ENCODE peak calls at places on chromosomes 6 and 20, in four cellular contexts. U is bronchial epithelial cell, D is skeletal muscle cell, I is fibroblast of lung. G is an unnamed sample.

GRCh38 chr20:46509523-46509922 is 3.8 kb downstream of the ZNF334 start:
- DNase-seq in U (no peak), D (no peak), I (no peak), G (no peak)

GRCh38 chr6:129704708-129705107 is 5.3 kb downstream of the ARHGAP18 start:
- DNase-seq in U (no peak), D (no peak), I (no peak), G (no peak)

GRCh38 chr20:48776306-48776705 is 51.5 kb downstream of the PREX1 start:
- DNase-seq in U (no peak), D (peak; percentile 57), I (peak; percentile 85), G (no peak)

GRCh38 chr6:21935561-21936028 is 342.0 kb downstream of the SOX4 start:
- DNase-seq in U (peak; percentile 58), D (no peak), I (peak; percentile 68), G (peak; percentile 61)

GRCh38 chr6:35181933-35182612 is 31.7 kb upstream of the SCUBE3 start:
- DNase-seq in U (peak; percentile 76), D (peak; percentile 72), I (peak; percentile 80), G (peak; percentile 76)

GRCh38 chr20:48544402-48545333 is 283.1 kb downstream of the PREX1 start:
- DNase-seq in U (no peak), D (no peak), I (no peak), G (no peak)

GRCh38 chr6:32198345-32198696 is 5.9 kb upstream of the GPSM3 start:
- DNase-seq in U (no peak), D (no peak), I (no peak), G (no peak)

GRCh38 chr20:24560571-24561485 is 91.4 kb downstream of the SYNDIG1 start:
- DNase-seq in U (no peak), D (no peak), I (peak; percentile 1), G (no peak)

GRCh38 chr6:152351110-152351509 is 286.1 kb downstream of the SYNE1 start:
- DNase-seq in U (no peak), D (no peak), I (no peak), G (no peak)

GRCh38 chr6:152353440-152353839 is 283.7 kb downstream of the SYNE1 start:
- DNase-seq in U (no peak), D (no peak), I (no peak), G (no peak)

GRCh38 chr6:152351742-152352141 is 285.4 kb downstream of the SYNE1 start:
- DNase-seq in U (no peak), D (no peak), I (no peak), G (no peak)

GRCh38 chr6:152343735-152344360 is 293.3 kb downstream of the SYNE1 start:
- DNase-seq in U (no peak), D (no peak), I (no peak), G (no peak)

DNA sequence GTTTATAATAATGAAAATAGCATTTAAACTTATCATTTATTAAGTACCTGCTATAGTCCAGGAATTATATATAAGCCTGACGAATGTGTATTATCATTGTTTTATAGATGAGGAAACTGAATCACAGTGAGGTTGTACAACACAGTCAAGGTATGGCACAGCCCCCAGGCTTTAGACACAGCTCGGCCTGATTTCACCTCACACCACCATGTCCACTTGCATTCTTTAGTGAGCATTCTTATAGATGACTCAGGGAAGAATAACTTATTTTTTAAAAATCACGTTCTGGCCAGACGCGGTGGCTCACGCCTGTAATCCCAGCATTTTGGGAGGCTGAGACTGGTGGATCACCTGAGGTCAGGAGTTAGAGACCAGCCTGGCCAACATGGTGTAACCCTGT is 289.0 kb downstream of the SYNE1 start:
- DNase-seq in U (no peak), D (no peak), I (peak; percentile 18), G (peak; percentile 12)
- H3K4me3 ChIP-seq in U (no peak overlapping the region), D (no peak overlapping the region), I (no peak overlapping the region), G (no peak overlapping the region)

DNA sequence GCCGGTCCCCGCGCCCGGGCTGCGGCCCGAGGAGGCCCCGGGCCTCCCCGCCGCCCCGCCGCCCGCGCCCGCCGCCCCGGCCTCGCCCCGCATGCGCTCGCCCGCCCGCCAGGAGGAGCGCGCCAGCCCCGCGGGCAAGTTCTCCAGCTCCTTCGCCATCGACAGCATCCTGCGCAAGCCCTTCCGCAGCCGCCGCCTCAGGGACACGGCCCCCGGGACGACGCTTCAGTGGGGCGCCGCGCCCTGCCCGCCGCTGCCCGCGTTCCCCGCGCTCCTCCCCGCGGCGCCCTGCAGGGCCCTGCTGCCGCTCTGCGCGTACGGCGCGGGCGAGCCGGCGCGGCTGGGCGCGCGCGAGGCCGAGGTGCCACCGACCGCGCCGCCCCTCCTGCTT is 1.5 kb downstream of the FOXQ1 start:
- DNase-seq in U (no peak), D (no peak), I (no peak), G (peak; percentile 24)
- H3K4me3 ChIP-seq in U (peak overlapping the region; percentile 81), D (no peak overlapping the region), I (no peak overlapping the region), G (peak overlapping the region; percentile 90)

GRCh38 chr20:37202267-37202943 is 23.1 kb upstream of the MROH8 start:
- DNase-seq in U (peak; percentile 87), D (peak; percentile 89), I (peak; percentile 98), G (peak; percentile 87)
- H3K4me3 ChIP-seq in U (no peak overlapping the region), D (no peak overlapping the region), I (peak overlapping the region; percentile 32), G (no peak overlapping the region)

DNA sequence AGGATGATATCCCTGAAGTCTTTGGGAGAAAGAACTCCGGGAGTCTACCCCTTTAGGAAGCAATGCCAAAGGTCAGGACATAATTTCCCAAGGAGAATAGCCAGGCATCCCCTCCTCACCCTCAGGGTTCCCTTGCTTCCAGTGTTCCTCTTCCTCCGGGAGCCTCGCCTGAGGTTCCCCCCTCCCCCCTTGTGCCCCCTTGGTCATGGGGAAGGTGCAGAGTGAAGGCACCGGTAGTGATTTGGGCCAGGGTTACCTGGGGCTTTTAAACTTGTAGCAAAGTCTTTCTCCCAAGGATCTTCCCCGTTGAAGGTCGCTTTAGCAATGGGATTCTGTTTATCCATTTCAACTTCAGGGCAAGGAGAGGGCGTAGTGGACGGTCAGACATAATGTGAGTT is 1.2 kb downstream of the ISM1 start:
- DNase-seq in U (no peak), D (no peak), I (no peak), G (no peak)
- H3K4me3 ChIP-seq in U (no peak overlapping the region), D (no peak overlapping the region), I (no peak overlapping the region), G (no peak overlapping the region)

GRCh38 chr6:164911151-164911550 is 398.3 kb downstream of the C6orf118 start:
- DNase-seq in U (no peak), D (no peak), I (no peak), G (no peak)

GRCh38 chr6:164917211-164917610 is 392.2 kb downstream of the C6orf118 start:
- DNase-seq in U (no peak), D (no peak), I (no peak), G (no peak)

DNA sequence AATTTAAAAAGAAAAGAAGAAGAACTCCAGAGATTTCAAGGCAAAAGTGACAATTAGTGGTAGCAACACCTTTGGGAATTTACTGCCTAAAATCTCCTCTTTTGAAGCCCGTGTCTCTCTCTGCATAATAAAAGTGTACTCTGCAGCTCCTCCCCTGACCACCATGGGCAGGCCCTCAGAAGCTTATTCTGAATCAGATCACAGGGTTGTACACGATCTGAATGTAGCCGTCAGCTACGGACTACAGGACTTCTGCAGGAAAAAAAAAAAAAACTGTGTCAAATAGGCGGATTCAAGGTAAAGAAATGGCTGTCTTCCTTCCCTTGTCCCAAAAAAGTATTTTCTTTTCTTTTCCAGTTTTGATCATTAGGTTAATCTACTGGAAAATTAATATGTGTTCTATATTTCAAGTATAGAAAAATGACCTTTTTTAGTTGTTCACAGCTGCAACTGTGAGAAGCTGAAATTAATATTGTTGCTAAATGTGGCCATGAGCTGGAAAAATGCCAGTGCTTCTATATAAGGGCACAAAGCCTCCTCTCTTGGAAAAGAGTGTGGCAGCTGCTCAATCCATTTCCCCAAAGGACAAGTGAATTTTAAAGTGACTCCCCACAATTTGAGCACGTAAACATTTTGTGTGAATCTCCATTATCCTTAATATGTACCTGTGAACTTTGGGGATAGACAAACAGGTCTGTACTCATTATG is 397.4 kb downstream of the C6orf118 start:
- DNase-seq in U (no peak), D (no peak), I (no peak), G (no peak)
- H3K4me3 ChIP-seq in U (no peak overlapping the region), D (no peak overlapping the region), I (no peak overlapping the region), G (no peak overlapping the region)

GRCh38 chr6:57822896-57823358 is 505.5 kb downstream of the PRIM2 start:
- DNase-seq in U (peak; percentile 8), D (no peak), I (peak; percentile 2), G (peak; percentile 77)
- H3K4me3 ChIP-seq in U (no peak overlapping the region), D (peak overlapping the region; percentile 11), I (peak overlapping the region; percentile 49), G (no peak overlapping the region)

G was measured in epithelial cell of esophagus.